ENCODE peak calls at places on chromosome 15, in six cellular contexts. One of them, this sample, is unnamed. For H3K4me1, the result is how much of the 10 kb centered on the place peaks cover.

GRCh38 chr15:40421246-40422157 is 15.9 kb downstream of the IVD start:
- DNase-seq in transverse colon: peak
- DNase-seq in body of pancreas: peak
- DNase-seq in ascending aorta: no peak
- DNase-seq in ovary: peak
- DNase-seq in upper lobe of left lung: peak
- DNase-seq in this sample: peak

GRCh38 chr15:37865687-37866086 is 68.8 kb upstream of the TMCO5A start:
- DNase-seq in transverse colon: no peak
- DNase-seq in body of pancreas: no peak
- DNase-seq in upper lobe of left lung: no peak
- DNase-seq in ovary: no peak
- DNase-seq in ascending aorta: no peak
- DNase-seq in this sample: no peak

GRCh38 chr15:89814112-89814742 is 425 bp downstream of the ANPEP start:
- DNase-seq in transverse colon: no peak
- DNase-seq in upper lobe of left lung: peak
- DNase-seq in ovary: no peak
- DNase-seq in ascending aorta: no peak
- DNase-seq in body of pancreas: no peak
- DNase-seq in this sample: no peak

GRCh38 chr15:83209333-83209732 is 1.7 kb upstream of the HDGFL3 start:
- DNase-seq in upper lobe of left lung: no peak
- DNase-seq in body of pancreas: no peak
- DNase-seq in ascending aorta: no peak
- DNase-seq in ovary: no peak
- DNase-seq in transverse colon: no peak
- DNase-seq in this sample: no peak

GRCh38 chr15:71599404-71600225 is 210.7 kb upstream of the NR2E3 start:
- DNase-seq in transverse colon: no peak
- DNase-seq in body of pancreas: no peak
- DNase-seq in ovary: peak
- DNase-seq in upper lobe of left lung: no peak
- DNase-seq in ascending aorta: no peak
- DNase-seq in this sample: no peak

GRCh38 chr15:45091581-45091980 is 22.4 kb downstream of the DUOX2 start:
- DNase-seq in upper lobe of left lung: no peak
- DNase-seq in ascending aorta: no peak
- DNase-seq in ovary: peak
- DNase-seq in body of pancreas: no peak
- DNase-seq in transverse colon: no peak
- DNase-seq in this sample: no peak

GRCh38 chr15:90761629-90762028 is 44.5 kb downstream of the BLM start:
- DNase-seq in upper lobe of left lung: no peak
- DNase-seq in body of pancreas: no peak
- DNase-seq in transverse colon: no peak
- DNase-seq in ovary: no peak
- DNase-seq in ascending aorta: no peak
- DNase-seq in this sample: no peak

GRCh38 chr15:55907797-55908196 is 85.6 kb downstream of the NEDD4 start:
- DNase-seq in transverse colon: no peak
- DNase-seq in upper lobe of left lung: no peak
- DNase-seq in body of pancreas: no peak
- DNase-seq in ascending aorta: no peak
- DNase-seq in ovary: no peak
- DNase-seq in this sample: no peak

GRCh38 chr15:41567870-41568269 is 8.9 kb downstream of the TYRO3 start:
- DNase-seq in ascending aorta: no peak
- DNase-seq in transverse colon: no peak
- DNase-seq in upper lobe of left lung: no peak
- DNase-seq in ovary: no peak
- DNase-seq in body of pancreas: no peak
- DNase-seq in this sample: no peak

GRCh38 chr15:42081463-42081830 is 12.9 kb downstream of the PLA2G4D start:
- DNase-seq in ovary: no peak
- DNase-seq in body of pancreas: no peak
- DNase-seq in ascending aorta: no peak
- DNase-seq in transverse colon: peak
- DNase-seq in upper lobe of left lung: peak
- DNase-seq in this sample: no peak

GRCh38 chr15:78726870-78727551 is 84.3 kb downstream of the ADAMTS7 start:
- DNase-seq in ascending aorta: no peak
- DNase-seq in upper lobe of left lung: no peak
- DNase-seq in transverse colon: peak
- DNase-seq in body of pancreas: peak
- DNase-seq in ovary: no peak
- DNase-seq in this sample: no peak

GRCh38 chr15:78739996-78740903 is 71.0 kb downstream of the ADAMTS7 start:
- DNase-seq in upper lobe of left lung: peak
- DNase-seq in body of pancreas: peak
- DNase-seq in transverse colon: peak
- DNase-seq in ascending aorta: no peak
- DNase-seq in ovary: no peak
- DNase-seq in this sample: no peak

GRCh38 chr15:57947282-57947681 is 118.2 kb downstream of the ALDH1A2 start:
- DNase-seq in ascending aorta: no peak
- DNase-seq in transverse colon: no peak
- DNase-seq in upper lobe of left lung: no peak
- DNase-seq in body of pancreas: no peak
- DNase-seq in ovary: no peak
- DNase-seq in this sample: no peak

GRCh38 chr15:54500330-54500729 is 522.1 kb downstream of the UNC13C start:
- DNase-seq in ascending aorta: no peak
- DNase-seq in upper lobe of left lung: no peak
- DNase-seq in ovary: no peak
- DNase-seq in transverse colon: no peak
- DNase-seq in body of pancreas: no peak
- DNase-seq in this sample: no peak

GRCh38 chr15:41411031-41411430 is 5.9 kb upstream of the RTF1 start:
- DNase-seq in ascending aorta: no peak
- DNase-seq in ovary: no peak
- DNase-seq in body of pancreas: no peak
- DNase-seq in transverse colon: no peak
- DNase-seq in upper lobe of left lung: no peak
- DNase-seq in this sample: no peak

GRCh38 chr15:67865331-67865730 is 25.5 kb upstream of the RNU6-1 start:
- DNase-seq in transverse colon: no peak
- DNase-seq in upper lobe of left lung: no peak
- DNase-seq in ovary: no peak
- DNase-seq in body of pancreas: no peak
- DNase-seq in ascending aorta: no peak
- DNase-seq in this sample: no peak

GRCh38 chr15:85707519-85708338 is 87.0 kb downstream of the KLHL25 start:
- DNase-seq in body of pancreas: peak
- DNase-seq in ovary: no peak
- DNase-seq in transverse colon: no peak
- DNase-seq in ascending aorta: no peak
- DNase-seq in upper lobe of left lung: no peak
- DNase-seq in this sample: no peak

GRCh38 chr15:81281925-81282895 is 41.7 kb downstream of the STARD5 start:
- DNase-seq in ovary: no peak
- DNase-seq in transverse colon: peak
- DNase-seq in ascending aorta: no peak
- DNase-seq in upper lobe of left lung: peak
- DNase-seq in body of pancreas: no peak
- DNase-seq in this sample: no peak

GRCh38 chr15:73171711-73172110 is 119.4 kb downstream of the NEO1 start:
- DNase-seq in upper lobe of left lung: no peak
- DNase-seq in ascending aorta: no peak
- DNase-seq in transverse colon: no peak
- DNase-seq in ovary: no peak
- DNase-seq in body of pancreas: no peak
- DNase-seq in this sample: no peak

GRCh38 chr15:97692317-97693015 is 268.0 kb upstream of the ARRDC4 start:
- DNase-seq in upper lobe of left lung: peak
- DNase-seq in ovary: no peak
- DNase-seq in transverse colon: no peak
- DNase-seq in ascending aorta: no peak
- DNase-seq in body of pancreas: no peak
- DNase-seq in this sample: no peak

GRCh38 chr15:70265986-70266385 is 168.3 kb upstream of the TLE3 start:
- DNase-seq in upper lobe of left lung: no peak
- DNase-seq in transverse colon: no peak
- DNase-seq in ovary: no peak
- DNase-seq in ascending aorta: no peak
- DNase-seq in body of pancreas: no peak
- DNase-seq in this sample: no peak

GRCh38 chr15:70264014-70264492 is 166.3 kb upstream of the TLE3 start:
- DNase-seq in body of pancreas: peak
- DNase-seq in transverse colon: no peak
- DNase-seq in upper lobe of left lung: no peak
- DNase-seq in ascending aorta: no peak
- DNase-seq in ovary: peak
- DNase-seq in this sample: no peak

GRCh38 chr15:70266412-70267089 is 168.8 kb upstream of the TLE3 start:
- DNase-seq in upper lobe of left lung: peak
- DNase-seq in body of pancreas: peak
- DNase-seq in transverse colon: peak
- DNase-seq in ovary: peak
- DNase-seq in ascending aorta: peak
- DNase-seq in this sample: peak

GRCh38 chr15:70264738-70265465 is 167.2 kb upstream of the TLE3 start:
- DNase-seq in ascending aorta: no peak
- DNase-seq in ovary: peak
- DNase-seq in body of pancreas: no peak
- DNase-seq in upper lobe of left lung: no peak
- DNase-seq in transverse colon: no peak
- DNase-seq in this sample: no peak

GRCh38 chr15:70265466-70265978 is 167.8 kb upstream of the TLE3 start:
- DNase-seq in upper lobe of left lung: peak
- DNase-seq in body of pancreas: no peak
- DNase-seq in ovary: peak
- DNase-seq in ascending aorta: no peak
- DNase-seq in transverse colon: no peak
- DNase-seq in this sample: no peak
- H3K4me1 ChIP-seq in upper lobe of left lung: under half
- H3K4me1 ChIP-seq in body of pancreas: under half
- H3K4me1 ChIP-seq in ovary: under half
- H3K4me1 ChIP-seq in ascending aorta: under half
- H3K4me1 ChIP-seq in transverse colon: half or more
- H3K4me1 ChIP-seq in this sample: half or more

GRCh38 chr15:63157891-63158431 is 684 bp upstream of the RPS27L start:
- DNase-seq in ovary: peak
- DNase-seq in upper lobe of left lung: no peak
- DNase-seq in body of pancreas: peak
- DNase-seq in transverse colon: peak
- DNase-seq in ascending aorta: no peak
- DNase-seq in this sample: peak

GRCh38 chr15:63155486-63155885 is 1.8 kb downstream of the RPS27L start:
- DNase-seq in body of pancreas: no peak
- DNase-seq in upper lobe of left lung: no peak
- DNase-seq in ascending aorta: no peak
- DNase-seq in transverse colon: no peak
- DNase-seq in ovary: no peak
- DNase-seq in this sample: no peak

GRCh38 chr15:63157066-63157890 is at the start of gene RPS27L:
- DNase-seq in ascending aorta: peak
- DNase-seq in body of pancreas: peak
- DNase-seq in transverse colon: peak
- DNase-seq in ovary: peak
- DNase-seq in upper lobe of left lung: peak
- DNase-seq in this sample: peak

GRCh38 chr15:63156708-63157065 is 590 bp downstream of the RPS27L start:
- DNase-seq in ovary: no peak
- DNase-seq in ascending aorta: no peak
- DNase-seq in transverse colon: peak
- DNase-seq in upper lobe of left lung: no peak
- DNase-seq in body of pancreas: peak
- DNase-seq in this sample: no peak

GRCh38 chr15:63156086-63156707 is 1.1 kb downstream of the RPS27L start:
- DNase-seq in body of pancreas: no peak
- DNase-seq in transverse colon: no peak
- DNase-seq in upper lobe of left lung: no peak
- DNase-seq in ascending aorta: no peak
- DNase-seq in ovary: no peak
- DNase-seq in this sample: no peak
- TF ChIP-seq CTCF in body of pancreas: no peak
- TF ChIP-seq CTCF in transverse colon: no peak
- TF ChIP-seq CTCF in upper lobe of left lung: no peak
- TF ChIP-seq CTCF in ascending aorta: no peak
- TF ChIP-seq CTCF in ovary: no peak
- TF ChIP-seq CTCF in this sample: no peak

DNA sequence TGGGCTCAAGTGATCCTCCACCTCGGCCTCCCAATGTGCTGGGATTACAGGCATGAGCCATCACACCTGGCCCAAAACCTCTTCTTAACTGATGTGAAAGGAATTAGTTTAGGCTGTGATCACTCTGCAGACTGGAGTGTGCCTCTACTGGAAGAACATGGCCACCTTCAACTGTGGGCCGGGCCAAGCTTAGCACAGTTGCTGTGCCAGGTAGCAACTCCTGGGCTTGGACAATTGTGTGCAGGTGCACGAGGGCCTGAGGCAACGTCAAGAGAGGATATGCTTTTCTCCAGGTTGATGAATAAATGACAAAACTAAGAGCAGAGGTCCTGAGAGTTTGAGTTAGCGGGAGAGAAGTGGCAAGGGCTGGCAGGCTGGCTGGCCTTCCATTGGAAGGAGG is 6.5 kb downstream of the FAH start:
- DNase-seq in transverse colon: no peak
- DNase-seq in ascending aorta: no peak
- DNase-seq in upper lobe of left lung: no peak
- DNase-seq in body of pancreas: no peak
- DNase-seq in ovary: no peak
- DNase-seq in this sample: no peak
- H3K4me1 ChIP-seq in transverse colon: under half
- H3K4me1 ChIP-seq in ascending aorta: under half
- H3K4me1 ChIP-seq in upper lobe of left lung: under half
- H3K4me1 ChIP-seq in body of pancreas: under half
- H3K4me1 ChIP-seq in ovary: under half
- H3K4me1 ChIP-seq in this sample: under half

GRCh38 chr15:23606226-23606625 is 40.8 kb downstream of the MKRN3 start:
- DNase-seq in upper lobe of left lung: no peak
- DNase-seq in body of pancreas: no peak
- DNase-seq in ascending aorta: no peak
- DNase-seq in transverse colon: no peak
- DNase-seq in ovary: no peak
- DNase-seq in this sample: no peak

GRCh38 chr15:23599053-23599452 is 33.6 kb downstream of the MKRN3 start:
- DNase-seq in body of pancreas: no peak
- DNase-seq in ascending aorta: no peak
- DNase-seq in transverse colon: no peak
- DNase-seq in upper lobe of left lung: no peak
- DNase-seq in ovary: no peak
- DNase-seq in this sample: no peak

GRCh38 chr15:23596736-23597135 is 31.3 kb downstream of the MKRN3 start:
- DNase-seq in ovary: no peak
- DNase-seq in upper lobe of left lung: no peak
- DNase-seq in transverse colon: no peak
- DNase-seq in ascending aorta: no peak
- DNase-seq in body of pancreas: no peak
- DNase-seq in this sample: no peak

DNA sequence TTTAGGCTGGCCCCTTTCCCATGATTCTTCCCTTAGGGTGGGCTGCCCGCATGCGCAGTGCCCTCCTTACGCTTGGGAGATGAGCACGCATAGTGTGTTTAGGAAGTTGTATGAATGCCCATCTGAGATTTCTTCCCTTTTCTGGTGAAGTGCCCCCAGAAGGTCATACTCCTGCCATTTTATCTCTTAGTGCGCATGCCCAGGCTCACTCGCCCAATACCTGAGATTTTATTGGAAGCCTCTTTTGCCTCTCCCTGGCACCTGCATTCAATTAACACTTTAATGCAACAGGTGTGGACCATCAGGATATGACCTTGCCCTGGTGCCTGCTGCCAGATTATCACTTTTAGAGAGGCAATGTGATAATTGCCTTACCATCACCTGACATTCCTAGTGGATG is 36.6 kb downstream of the MKRN3 start:
- DNase-seq in ovary: no peak
- DNase-seq in upper lobe of left lung: no peak
- DNase-seq in body of pancreas: no peak
- DNase-seq in transverse colon: no peak
- DNase-seq in ascending aorta: no peak
- DNase-seq in this sample: no peak
- TF ChIP-seq CTCF in ovary: no peak
- TF ChIP-seq CTCF in upper lobe of left lung: no peak
- TF ChIP-seq CTCF in body of pancreas: no peak
- TF ChIP-seq CTCF in transverse colon: no peak
- TF ChIP-seq CTCF in ascending aorta: no peak
- TF ChIP-seq CTCF in this sample: no peak